ENCODE peak calls at places on chromosomes 4 and X, in four cellular contexts. T is hepatocyte, I is GM12878, J is suprapubic skin. F is an unnamed sample.
A peak's percentile ranks its signal among the peaks of the same experiment; 100 is the strongest.

GRCh38 chrX:109475174-109475891 is 6.6 kb downstream of the GUCY2F start:
- DNase-seq in T (peak; percentile 67), I (no peak), J (no peak), F (no peak)

GRCh38 chr4:176064539-176064938 is 1.1 kb upstream of the WDR17 start:
- DNase-seq in T (no peak), I (no peak), J (no peak), F (no peak)

GRCh38 chrX:101417190-101417589 is 9.2 kb downstream of the HNRNPH2 start:
- DNase-seq in T (no peak), I (no peak), J (no peak), F (no peak)

GRCh38 chrX:153333821-153334653 is at the start of gene ZNF275:
- DNase-seq in T (peak; percentile 90), I (no peak), J (peak; percentile 80), F (no peak)

GRCh38 chr4:41305486-41305885 is 48.8 kb downstream of the UCHL1 start:
- DNase-seq in T (no peak), I (no peak), J (no peak), F (no peak)

GRCh38 chrX:74438771-74439170 is 17.5 kb downstream of the SLC16A2 start:
- DNase-seq in T (no peak), I (no peak), J (no peak), F (no peak)

GRCh38 chrX:13473666-13474516 is 95.5 kb upstream of the EGFL6 start:
- DNase-seq in T (no peak), I (peak; percentile 52), J (no peak), F (no peak)

GRCh38 chrX:2785538-2785937 is 33.7 kb downstream of the XG start:
- DNase-seq in T (no peak), I (no peak), J (no peak), F (no peak)

GRCh38 chr4:174324725-174325124 is 41.0 kb downstream of the CEP44 start:
- DNase-seq in T (no peak), I (no peak), J (no peak), F (no peak)

GRCh38 chr4:87543835-87544461 is 14.8 kb upstream of the SPARCL1 start:
- DNase-seq in T (peak; percentile 61), I (no peak), J (no peak), F (no peak)

GRCh38 chr4:16745009-16745408 is 153.4 kb downstream of the LDB2 start:
- DNase-seq in T (no peak), I (no peak), J (no peak), F (no peak)

GRCh38 chrX:3549442-3549875 is 164.0 kb downstream of the PRKX start:
- DNase-seq in T (peak; percentile 13), I (no peak), J (no peak), F (no peak)

GRCh38 chr4:125741825-125742452 is 427.2 kb downstream of the FAT4 start:
- DNase-seq in T (peak; percentile 17), I (no peak), J (no peak), F (no peak)

GRCh38 chr4:1206299-1207156 is 34.1 kb upstream of the SPON2 start:
- DNase-seq in T (no peak), I (no peak), J (peak; percentile 79), F (peak; percentile 51)

GRCh38 chr4:187887886-187888285 is 107.7 kb upstream of the ZFP42 start:
- DNase-seq in T (no peak), I (no peak), J (no peak), F (no peak)

GRCh38 chr4:139692300-139693012 is 26.8 kb downstream of the MGST2 start:
- DNase-seq in T (peak; percentile 30), I (no peak), J (no peak), F (no peak)

GRCh38 chr4:48570646-48571220 is 80.7 kb downstream of the ZAR1 start:
- DNase-seq in T (no peak), I (no peak), J (no peak), F (no peak)

GRCh38 chr4:5051210-5051691 is at the start of gene STK32B:
- DNase-seq in T (peak; percentile 76), I (no peak), J (peak; percentile 84), F (peak; percentile 69)

GRCh38 chrX:41238543-41238942 is 95.4 kb upstream of the DDX3X start:
- DNase-seq in T (no peak), I (no peak), J (no peak), F (no peak)

GRCh38 chrX:117713411-117713810 is 403.2 kb downstream of the KLHL13 start:
- DNase-seq in T (peak; percentile 53), I (no peak), J (no peak), F (no peak)

GRCh38 chrX:42807393-42807792 is 29.4 kb upstream of the PPP1R2C start:
- DNase-seq in T (no peak), I (no peak), J (no peak), F (no peak)

GRCh38 chr4:972651-973424 is 531 bp downstream of the DGKQ start:
- DNase-seq in T (peak; percentile 57), I (no peak), J (no peak), F (no peak)

DNA sequence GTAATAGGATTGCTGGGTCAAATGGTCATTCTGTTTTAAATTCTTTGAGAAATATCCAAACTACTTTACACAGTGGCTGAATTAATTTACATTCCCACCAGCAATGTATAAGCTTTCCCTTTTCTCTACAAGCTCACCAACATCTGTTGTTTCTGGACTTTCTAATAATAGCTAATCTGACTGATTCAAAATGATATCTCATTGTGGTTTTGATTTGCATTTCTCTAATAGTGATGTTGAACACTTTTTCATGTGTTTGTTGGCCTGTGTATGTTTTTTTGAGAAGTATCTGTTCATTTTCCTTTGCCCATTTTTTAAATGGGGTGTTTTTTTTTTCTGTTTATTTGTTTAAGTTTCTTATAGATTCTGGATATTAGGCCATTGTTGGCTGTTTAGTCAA is 659.0 kb upstream of the GNPDA2 start:
- DNase-seq in T (no peak), I (no peak), J (no peak), F (no peak)
- H3K27ac ChIP-seq in T (no peak overlapping the region), I (no peak overlapping the region), J (no peak overlapping the region), F (no peak overlapping the region)

DNA sequence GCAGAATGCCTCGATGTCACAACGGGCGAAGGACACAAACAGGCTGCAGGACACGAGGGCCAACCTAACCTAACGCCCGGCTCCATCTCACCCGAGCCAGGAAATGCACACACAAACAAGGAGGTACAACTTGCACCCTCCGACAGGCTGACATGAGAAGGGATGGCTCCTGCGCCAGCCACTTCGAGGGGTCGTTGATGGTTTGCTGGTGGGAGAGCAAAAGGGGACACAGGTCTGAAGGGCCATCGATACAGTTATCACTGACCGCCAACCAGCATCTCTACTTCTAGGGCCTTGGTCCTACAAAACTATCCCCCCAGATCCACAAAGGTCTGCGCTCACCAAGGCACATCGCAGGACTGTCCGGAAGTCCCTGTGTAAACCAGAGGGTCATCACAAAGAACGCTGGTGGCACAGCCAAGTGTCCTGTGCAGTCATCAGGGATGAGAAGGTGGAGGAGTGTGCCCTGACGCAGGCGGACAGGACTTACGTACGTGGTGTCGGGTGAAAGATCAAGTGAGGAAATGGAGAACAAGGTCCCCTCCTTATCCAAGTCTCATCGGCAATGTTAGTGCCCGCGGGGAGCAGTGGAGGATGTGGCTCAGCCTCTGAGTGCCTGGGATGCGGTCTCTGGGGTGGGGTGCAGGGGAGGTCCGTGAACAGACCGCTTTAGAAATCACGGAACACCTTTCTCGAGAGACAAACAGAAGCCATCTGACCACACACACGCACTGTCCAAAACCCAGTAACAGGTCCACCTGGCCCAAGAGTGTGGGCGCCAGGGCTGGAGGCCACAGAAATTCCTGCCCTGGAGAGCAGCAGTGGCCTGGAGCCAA is 7.0 kb downstream of the MXD4 start:
- DNase-seq in T (peak; percentile 2), I (no peak), J (peak; percentile 65), F (peak; percentile 49)
- H3K4me1 ChIP-seq in T (peaks cover 13% of the 10 kb centered on the region), I (no peaks in the 10 kb centered on the region), J (peaks cover 59% of the 10 kb centered on the region), F (peaks cover 11% of the 10 kb centered on the region)

GRCh38 chr4:40200881-40201797 is 4.3 kb downstream of the RHOH start:
- DNase-seq in T (no peak), I (no peak), J (no peak), F (no peak)
- H3K27ac ChIP-seq in T (peak overlapping the region; percentile 33), I (peak overlapping the region; percentile 92), J (peak overlapping the region; percentile 44), F (no peak overlapping the region)

DNA sequence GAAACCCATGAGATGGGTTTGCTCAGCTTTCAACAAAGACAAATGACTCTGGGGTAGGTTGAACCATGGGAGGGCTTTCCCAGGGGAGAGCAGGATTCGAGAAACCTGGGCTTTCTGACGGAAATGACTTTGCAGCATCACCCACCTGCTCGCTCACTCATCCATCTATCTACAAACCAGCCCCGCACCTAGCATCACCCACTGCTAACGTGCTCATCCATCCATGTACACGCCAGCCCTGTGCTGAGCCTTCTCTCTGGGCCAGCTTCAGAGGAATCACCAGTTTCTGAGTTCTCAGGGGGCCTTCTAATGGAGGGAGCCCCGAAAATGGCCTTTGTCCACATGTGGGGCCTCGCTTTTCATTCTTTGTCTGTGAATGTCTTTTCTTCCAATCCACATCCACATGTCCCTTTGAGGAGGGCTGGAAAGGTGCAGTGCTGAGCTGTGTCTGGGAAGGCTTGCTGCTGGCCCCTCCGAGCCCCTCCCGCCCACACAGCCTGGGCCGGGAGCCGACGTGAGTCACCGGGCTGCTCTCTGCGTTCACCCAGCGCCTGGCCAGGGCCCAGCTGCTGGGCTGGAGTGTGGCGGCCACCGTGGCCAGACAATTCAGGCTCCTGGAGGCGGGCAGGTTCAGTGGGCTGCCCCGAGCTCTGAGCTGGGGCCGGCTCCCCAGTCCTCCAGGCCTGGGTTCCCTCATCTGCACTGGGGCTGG is 14.7 kb downstream of the SORCS2 start:
- DNase-seq in T (peak; percentile 89), I (no peak), J (no peak), F (no peak)
- H3K4me1 ChIP-seq in T (peaks cover 17% of the 10 kb centered on the region), I (no peaks in the 10 kb centered on the region), J (peaks cover 46% of the 10 kb centered on the region), F (peaks cover 51% of the 10 kb centered on the region)

GRCh38 chr4:123547167-123547817 is 150.7 kb downstream of the SPRY1 start:
- DNase-seq in T (peak; percentile 76), I (no peak), J (peak; percentile 81), F (no peak)
- H3K27ac ChIP-seq in T (peak overlapping the region; percentile 82), I (no peak overlapping the region), J (peak overlapping the region; percentile 83), F (no peak overlapping the region)

DNA sequence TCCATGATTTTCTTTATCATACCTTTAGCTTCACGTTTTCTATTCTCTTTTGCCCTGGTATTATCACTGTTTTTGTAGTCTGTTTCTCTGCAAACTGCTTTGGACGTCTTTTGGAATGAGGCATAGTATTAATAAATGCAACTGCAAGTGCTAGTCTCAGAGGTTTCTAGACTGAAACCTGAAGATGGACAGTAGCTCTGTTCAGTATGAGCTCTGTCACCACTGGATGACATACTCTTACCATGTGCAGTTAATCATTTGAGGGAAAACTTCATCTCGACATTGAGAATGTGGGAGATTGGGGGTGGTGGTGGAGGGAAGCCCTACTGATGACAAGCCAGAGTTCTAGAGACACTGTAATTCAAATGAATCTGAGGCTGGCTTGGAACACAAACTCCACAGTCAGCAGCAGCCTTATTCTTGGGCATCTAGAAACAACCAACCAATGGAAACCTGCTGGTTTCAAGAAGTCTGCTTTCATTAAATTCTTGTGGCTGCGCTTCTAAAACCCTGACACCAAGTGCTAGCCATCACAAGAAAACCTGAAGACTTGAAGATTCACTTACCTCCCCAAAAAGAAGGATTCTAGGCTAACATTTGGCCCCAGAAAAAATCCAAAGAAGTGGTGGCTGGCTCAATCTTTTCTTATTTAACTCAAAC is 161.7 kb downstream of the RASL11B start:
- DNase-seq in T (no peak), I (no peak), J (no peak), F (no peak)
- H3K4me1 ChIP-seq in T (peaks cover 10% of the 10 kb centered on the region), I (peaks cover 4% of the 10 kb centered on the region), J (peaks cover 6% of the 10 kb centered on the region), F (peaks cover 4% of the 10 kb centered on the region)